ENCODE peak calls at places on chromosomes 1 and 21, in eight cellular contexts. B is NCI-H1436 treated with DMSO at 0.1 percent for 48 hours; X is T-helper 1 cell; H is stimulated activated CD8-positive, alpha-beta memory T cell treated with anti-CD3 and anti-CD28 coated beads, Interleukin-4, amount 100 ng/mL, for 4 hours; M is cardiac muscle cell; F is activated CD4-positive, alpha-beta T cell treated with anti-CD3 and anti-CD28 coated beads, Interleukin-2, amount 10 ng/mL, durations not matched to agents 24 days and 14 days; K is CD8-positive, alpha-beta memory T cell; T is nephron progenitor cell. A is an unnamed sample.

GRCh38 chr1:216600730-216601426 is 122.4 kb downstream of the ESRRG start:
- DNase-seq in K (no peak), H (no peak), M (peak; percentile 84), B (peak; percentile 64), T (peak; percentile 74), X (no peak), F (peak; percentile 58), A (no peak)

GRCh38 chr1:45998218-45998617 is 134.2 kb downstream of the PIK3R3 start:
- DNase-seq in M (no peak), T (no peak), X (no peak), K (no peak), B (no peak), F (no peak), H (no peak), A (no peak)

GRCh38 chr1:224203243-224204016 is 20.4 kb downstream of the DEGS1 start:
- DNase-seq in T (peak; percentile 39), F (no peak), B (no peak), X (no peak), K (no peak), M (peak; percentile 71), H (no peak), A (no peak)

GRCh38 chr1:212860713-212861581 is 2.9 kb downstream of the FLVCR1 start:
- DNase-seq in K (no peak), B (no peak), T (no peak), M (peak; percentile 6), H (no peak), X (no peak), F (no peak), A (no peak)

GRCh38 chr21:36474591-36474990 is 5.3 kb downstream of the CLDN14 start:
- DNase-seq in T (no peak), K (no peak), X (no peak), F (no peak), H (no peak), B (no peak), M (no peak), A (no peak)

GRCh38 chr1:19582318-19582717 is 61.8 kb upstream of the NBL1 start:
- DNase-seq in T (peak; percentile 67), H (peak; percentile 72), F (peak; percentile 92), M (no peak), X (peak; percentile 38), K (peak; percentile 80), B (no peak), A (peak; percentile 67)

GRCh38 chr1:187509091-187509490 is 680.3 kb downstream of the PLA2G4A start:
- DNase-seq in T (no peak), M (no peak), X (no peak), F (no peak), H (no peak), B (no peak), K (no peak), A (no peak)

GRCh38 chr1:156247460-156248322 is at the start of gene PAQR6:
- DNase-seq in K (no peak), X (no peak), B (no peak), M (no peak), F (no peak), T (no peak), H (no peak), A (no peak)

GRCh38 chr1:213568929-213569815 is 418.6 kb upstream of the PROX1 start:
- DNase-seq in F (no peak), H (no peak), T (no peak), X (no peak), B (peak; percentile 73), K (no peak), M (no peak), A (no peak)

GRCh38 chr1:162994921-162995320 is 74.2 kb upstream of the RGS4 start:
- DNase-seq in B (no peak), F (no peak), T (no peak), K (no peak), H (no peak), M (no peak), X (no peak), A (no peak)

GRCh38 chr21:33685613-33686197 is 43.4 kb downstream of the ITSN1 start:
- DNase-seq in F (no peak), T (no peak), K (no peak), M (peak; percentile 52), X (no peak), H (no peak), B (no peak), A (no peak)

GRCh38 chr1:185811062-185811709 is 77.0 kb downstream of the HMCN1 start:
- DNase-seq in B (no peak), K (no peak), X (no peak), T (no peak), H (no peak), M (no peak), F (no peak), A (no peak)

GRCh38 chr1:41727749-41728115 is 191.0 kb downstream of the HIVEP3 start:
- DNase-seq in M (no peak), F (no peak), X (no peak), H (no peak), B (no peak), K (no peak), T (no peak), A (no peak)

GRCh38 chr1:192131914-192132313 is 26.3 kb upstream of the RGS18 start:
- DNase-seq in M (no peak), K (no peak), F (no peak), T (no peak), B (no peak), X (no peak), H (no peak), A (no peak)

GRCh38 chr1:27522860-27523665 is 33.1 kb upstream of the WASF2 start:
- DNase-seq in F (peak; percentile 90), K (peak; percentile 71), T (peak; percentile 46), X (no peak), M (peak; percentile 55), H (no peak), B (no peak), A (no peak)

A was measured in effector memory CD8-positive, alpha-beta T cell.